ENCODE peak calls at places on chromosome 19, in four cellular contexts. N is caudate nucleus; T is stimulated activated CD4-positive, alpha-beta T cell treated with anti-CD3 and anti-CD28 coated beads, Interleukin-2, amount 100 ng/mL, for 48 hours; X is central memory CD8-positive, alpha-beta T cell. F is an unnamed sample.

GRCh38 chr19:23002690-23003422 is at the start of gene ZNF728:
- DNase-seq in N (no peak), T (no peak), X (no peak), F (peak)

GRCh38 chr19:1311543-1312091 is 25.9 kb downstream of the EFNA2 start:
- DNase-seq in N (no peak), T (no peak), X (no peak), F (no peak)

GRCh38 chr19:45772912-45773311 is 3.9 kb upstream of the SIX5 start:
- DNase-seq in N (no peak), T (no peak), X (no peak), F (no peak)

GRCh38 chr19:4971816-4972495 is 3.0 kb downstream of the KDM4B start:
- DNase-seq in N (no peak), T (no peak), X (no peak), F (no peak)

GRCh38 chr19:35879770-35880317 is 11.5 kb downstream of the APLP1 start:
- DNase-seq in N (no peak), T (peak), X (peak), F (peak)

GRCh38 chr19:11578342-11579142 is 1.1 kb upstream of the ACP5 start:
- DNase-seq in N (no peak), T (no peak), X (no peak), F (no peak)

GRCh38 chr19:13110099-13110610 is 6.4 kb downstream of the TRMT1 start:
- DNase-seq in N (no peak), T (no peak), X (no peak), F (no peak)

GRCh38 chr19:37972803-37973202 is 65.8 kb downstream of the SIPA1L3 start:
- DNase-seq in N (no peak), T (no peak), X (no peak), F (no peak)

GRCh38 chr19:13906525-13906904 is 514 bp downstream of the CC2D1A start:
- DNase-seq in N (no peak), T (no peak), X (no peak), F (no peak)

GRCh38 chr19:641702-642101 is 2.0 kb downstream of the FGF22 start:
- DNase-seq in N (no peak), T (no peak), X (no peak), F (no peak)

GRCh38 chr19:17775991-17776803 is 18.7 kb upstream of the B3GNT3 start:
- DNase-seq in N (no peak), T (no peak), X (no peak), F (no peak)

F was measured in occipital lobe.